ENCODE peak calls at places on chromosomes 5 and 9, in nine cellular contexts. H is GM10248, V is right lobe of liver, D is omental fat pad, L is IMR-90, O is neural crest cell, Q is astrocyte of the cerebellum, R is foreskin keratinocyte, N is uterus. T is an unnamed sample.

GRCh38 chr5:90557391-90557790 is 1.2 kb upstream of the ADGRV1 start:
- DNase-seq in H (no peak), V (no peak), D (no peak), L (no peak), O (no peak), Q (no peak), R (no peak), N (no peak), T (no peak)

GRCh38 chr5:153489611-153490010 is 859 bp upstream of the GRIA1 start:
- DNase-seq in H (no peak), V (no peak), D (no peak), L (peak; percentile 61), O (no peak), Q (no peak), R (peak; percentile 50), N (no peak), T (no peak)

GRCh38 chr5:84796399-84796798 is 411.7 kb upstream of the EDIL3 start:
- DNase-seq in H (no peak), V (no peak), D (no peak), L (no peak), O (no peak), Q (no peak), R (no peak), N (no peak), T (no peak)

GRCh38 chr5:169291877-169292276 is 9.1 kb downstream of the SLIT3 start:
- DNase-seq in H (no peak), V (no peak), D (no peak), L (no peak), O (no peak), Q (no peak), R (no peak), N (no peak), T (no peak)

GRCh38 chr9:94929373-94929764 is 202.9 kb downstream of the AOPEP start:
- DNase-seq in H (no peak), V (no peak), D (no peak), L (no peak), O (no peak), Q (peak; percentile 76), R (peak; percentile 82), N (peak; percentile 59), T (no peak)

GRCh38 chr5:114447084-114447773 is 85.4 kb downstream of the KCNN2 start:
- DNase-seq in H (no peak), V (no peak), D (no peak), L (peak; percentile 3), O (no peak), Q (no peak), R (peak; percentile 7), N (no peak), T (no peak)

GRCh38 chr5:176413709-176414191 is 2.6 kb downstream of the CLTB start:
- DNase-seq in H (no peak), V (no peak), D (no peak), L (no peak), O (no peak), Q (no peak), R (no peak), N (no peak), T (no peak)

GRCh38 chr5:32584651-32585050 is 706 bp upstream of the SUB1 start:
- DNase-seq in H (no peak), V (no peak), D (no peak), L (no peak), O (no peak), Q (no peak), R (no peak), N (no peak), T (no peak)

DNA sequence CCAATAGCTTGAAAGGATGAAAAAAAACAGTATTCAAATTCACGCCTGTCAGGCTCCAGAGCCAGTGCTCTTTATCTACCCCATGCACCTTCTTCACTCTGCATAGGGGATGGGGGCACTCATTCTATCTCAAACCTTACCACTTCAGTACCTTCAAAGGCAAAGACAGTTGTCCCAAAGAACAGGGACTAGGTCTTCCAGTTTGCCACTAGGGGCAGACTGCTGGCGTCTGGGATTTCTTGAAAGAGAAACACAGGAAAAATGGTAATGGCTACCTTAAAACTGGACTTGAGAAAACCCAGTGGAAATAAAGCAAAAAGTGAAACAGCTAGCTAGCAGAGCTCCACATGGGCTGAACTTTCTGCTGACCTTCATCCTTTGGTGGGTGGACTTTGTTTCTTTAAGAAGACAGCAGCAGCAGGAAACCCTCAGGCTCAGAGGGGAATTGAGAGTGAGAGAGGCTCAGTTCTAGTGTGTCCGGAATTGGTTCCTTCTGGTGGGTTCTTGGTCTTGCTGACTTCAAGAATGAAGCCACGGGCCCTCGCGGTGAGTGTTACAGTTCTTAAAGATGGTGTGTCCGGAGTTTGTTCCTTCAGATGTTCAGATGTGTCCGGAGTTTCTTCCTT is 41.0 kb upstream of the SLC36A1 start:
- DNase-seq in H (no peak), V (no peak), D (no peak), L (peak; percentile 4), O (no peak), Q (no peak), R (no peak), N (no peak), T (no peak)
- TF ChIP-seq CTCF in H (no peak), V (peak; percentile 55), D (no peak), L (peak; percentile 23), O (peak; percentile 60), Q (peak; percentile 37), R (peak; percentile 58), N (no peak), T (no peak)

DNA sequence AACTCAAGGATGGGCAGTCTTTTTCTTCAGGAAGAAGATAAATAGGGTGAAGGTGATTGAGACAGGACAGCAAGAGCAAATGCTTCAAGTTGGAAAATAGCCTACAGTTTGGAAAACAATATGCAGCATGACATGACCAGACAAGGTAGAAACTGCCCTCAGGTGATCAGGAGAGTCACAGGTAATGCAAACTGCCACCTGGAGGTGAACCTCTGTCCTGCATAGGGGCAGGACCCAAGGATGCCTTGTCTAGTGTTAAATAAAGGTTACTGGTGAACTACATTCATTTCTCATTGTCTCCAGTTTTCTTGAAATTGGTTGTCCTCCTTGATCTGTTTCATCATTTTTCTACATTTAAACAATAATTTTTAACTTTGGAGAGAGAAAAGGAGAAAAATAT is 232.1 kb downstream of the SEMA5A start:
- DNase-seq in H (no peak), V (no peak), D (no peak), L (no peak), O (no peak), Q (no peak), R (peak; percentile 33), N (no peak), T (no peak)
- TF ChIP-seq CTCF in H (no peak), V (no peak), D (no peak), L (no peak), O (no peak), Q (no peak), R (peak; percentile 59), N (no peak), T (no peak)

GRCh38 chr9:98673681-98674080 is 35.1 kb downstream of the GABBR2 start:
- DNase-seq in H (no peak), V (no peak), D (no peak), L (no peak), O (no peak), Q (no peak), R (no peak), N (no peak), T (no peak)

DNA sequence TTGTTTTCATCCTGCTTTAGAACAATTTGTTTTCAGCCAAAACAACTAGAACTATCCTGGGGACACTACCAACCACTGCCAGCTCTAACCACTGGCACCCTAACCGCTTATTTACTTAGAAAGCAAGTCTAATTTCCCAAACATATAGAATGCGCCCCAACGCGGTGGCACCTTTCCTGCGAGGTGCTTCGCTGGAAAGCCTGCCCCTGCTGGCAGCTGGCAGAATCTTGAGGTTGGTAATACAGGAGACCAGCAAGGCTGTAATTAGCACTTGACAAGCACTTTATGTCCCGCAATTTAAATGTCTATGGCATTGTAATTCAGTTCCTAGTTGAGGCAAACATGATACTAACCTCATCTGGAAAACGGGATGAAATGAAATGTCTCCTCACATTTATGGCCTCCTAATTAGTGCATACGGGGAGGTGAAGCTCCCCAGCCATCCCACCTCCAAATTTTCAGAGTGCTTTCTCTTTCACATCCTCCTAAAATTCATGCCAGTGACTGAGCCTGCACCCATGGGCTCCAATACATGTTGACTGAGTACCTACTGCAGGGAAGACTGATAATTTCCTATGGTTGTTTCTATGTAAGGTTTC is 30.4 kb downstream of the GABBR2 start:
- DNase-seq in H (no peak), V (no peak), D (no peak), L (no peak), O (no peak), Q (no peak), R (peak; percentile 4), N (no peak), T (no peak)
- TF ChIP-seq CTCF in H (peak; percentile 24), V (peak; percentile 39), D (no peak), L (peak; percentile 33), O (peak; percentile 61), Q (peak; percentile 61), R (peak; percentile 64), N (no peak), T (no peak)

DNA sequence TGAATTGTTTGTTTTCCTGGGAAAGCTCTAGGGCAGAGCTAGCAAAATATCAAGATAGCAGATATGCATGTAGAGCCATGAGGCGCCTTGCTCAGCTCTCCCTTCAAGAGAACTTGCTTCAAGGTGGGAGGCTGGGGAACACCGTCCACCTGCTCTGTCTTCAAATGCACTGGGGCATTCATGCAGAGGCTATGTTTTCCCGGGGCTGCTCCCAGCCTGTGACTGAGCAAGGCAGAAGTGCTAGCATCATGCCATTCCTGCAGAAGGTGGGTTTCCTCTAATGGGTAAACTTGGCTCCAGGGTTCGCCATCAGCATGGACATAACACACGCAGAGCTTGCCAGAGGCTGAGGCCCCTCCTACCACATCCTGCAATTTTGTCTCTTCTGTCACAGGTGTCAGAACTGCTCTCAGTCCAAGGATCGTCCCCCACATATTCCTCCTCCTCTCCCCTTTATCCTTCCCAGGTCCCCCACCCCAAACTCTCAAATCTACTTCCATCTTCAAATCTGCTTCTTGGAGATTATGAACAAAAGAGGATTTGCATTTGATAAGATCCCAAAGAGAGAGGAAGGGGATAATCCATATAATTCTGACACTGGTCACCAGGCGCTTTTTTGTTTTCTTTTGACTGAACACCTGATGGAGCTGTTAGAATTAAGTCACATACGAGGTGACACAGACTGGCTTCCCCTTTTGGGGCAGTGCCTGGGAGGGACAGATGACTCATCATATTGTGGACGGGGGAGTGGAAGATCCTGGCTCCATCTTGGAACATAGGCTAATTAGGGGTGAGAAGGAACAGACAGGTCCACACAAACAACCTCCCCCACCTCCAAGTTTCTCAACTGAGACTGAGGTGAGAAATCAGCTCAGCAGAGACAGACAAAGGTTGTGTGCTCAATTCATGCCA is 85.0 kb upstream of the TAF11L2 start:
- DNase-seq in H (peak; percentile 31), V (no peak), D (no peak), L (no peak), O (no peak), Q (no peak), R (no peak), N (peak; percentile 34), T (no peak)
- TF ChIP-seq CTCF in H (peak; percentile 7), V (no peak), D (no peak), L (no peak), O (no peak), Q (no peak), R (no peak), N (no peak), T (no peak)

GRCh38 chr5:141475625-141476131 is at the start of gene PCDHGC3:
- DNase-seq in H (peak; percentile 89), V (peak; percentile 87), D (peak; percentile 61), L (peak; percentile 95), O (peak; percentile 72), Q (peak; percentile 91), R (peak; percentile 87), N (peak; percentile 95), T (peak; percentile 87)
- TF ChIP-seq CTCF in H (peak; percentile 75), V (peak; percentile 47), D (no peak), L (peak; percentile 58), O (no peak), Q (peak; percentile 29), R (peak; percentile 77), N (peak; percentile 63), T (no peak)

GRCh38 chr5:133968057-133968993 is at the start of gene C5orf15:
- DNase-seq in H (peak; percentile 92), V (peak; percentile 97), D (peak; percentile 90), L (peak; percentile 97), O (peak; percentile 82), Q (peak; percentile 92), R (peak; percentile 94), N (peak; percentile 95), T (peak; percentile 75)
- TF ChIP-seq CTCF in H (no peak), V (no peak), D (no peak), L (peak; percentile 23), O (peak; percentile 40), Q (peak; percentile 24), R (peak; percentile 39), N (no peak), T (no peak)